ENCODE peak calls at places on chromosomes 3 and 15, in eight cellular contexts. One of them, this sample, is unnamed.

GRCh38 chr3:58333206-58334012 is 717 bp downstream of the PXK start:
- DNase-seq in NCI-H510A treated with DMSO at 0.1 percent for 48 hours: peak
- DNase-seq in T-helper 1 cell: no peak
- DNase-seq in hypothalamus: peak
- DNase-seq in T-helper 17 cell: no peak
- DNase-seq in sciatic nerve: no peak
- DNase-seq in hepatic stellate cell: peak
- DNase-seq in C1 segment of cervical spinal cord: peak
- DNase-seq in this sample: no peak

GRCh38 chr3:179962617-179963387 is 73.9 kb downstream of the PEX5L start:
- DNase-seq in hepatic stellate cell: no peak
- DNase-seq in C1 segment of cervical spinal cord: no peak
- DNase-seq in sciatic nerve: no peak
- DNase-seq in NCI-H510A treated with DMSO at 0.1 percent for 48 hours: peak
- DNase-seq in T-helper 1 cell: no peak
- DNase-seq in T-helper 17 cell: no peak
- DNase-seq in hypothalamus: no peak
- DNase-seq in this sample: no peak

GRCh38 chr15:36682091-36682490 is 102.7 kb downstream of the CDIN1 start:
- DNase-seq in hypothalamus: no peak
- DNase-seq in T-helper 17 cell: no peak
- DNase-seq in sciatic nerve: no peak
- DNase-seq in T-helper 1 cell: no peak
- DNase-seq in C1 segment of cervical spinal cord: no peak
- DNase-seq in NCI-H510A treated with DMSO at 0.1 percent for 48 hours: no peak
- DNase-seq in hepatic stellate cell: no peak
- DNase-seq in this sample: no peak

GRCh38 chr3:23389089-23389488 is 186.0 kb downstream of the UBE2E2 start:
- DNase-seq in T-helper 1 cell: no peak
- DNase-seq in hepatic stellate cell: no peak
- DNase-seq in hypothalamus: no peak
- DNase-seq in NCI-H510A treated with DMSO at 0.1 percent for 48 hours: peak
- DNase-seq in sciatic nerve: no peak
- DNase-seq in C1 segment of cervical spinal cord: peak
- DNase-seq in T-helper 17 cell: no peak
- DNase-seq in this sample: no peak

GRCh38 chr15:29682361-29682760 is 139.9 kb downstream of the TJP1 start:
- DNase-seq in C1 segment of cervical spinal cord: no peak
- DNase-seq in T-helper 1 cell: no peak
- DNase-seq in NCI-H510A treated with DMSO at 0.1 percent for 48 hours: no peak
- DNase-seq in hepatic stellate cell: no peak
- DNase-seq in hypothalamus: no peak
- DNase-seq in sciatic nerve: no peak
- DNase-seq in T-helper 17 cell: no peak
- DNase-seq in this sample: no peak

GRCh38 chr3:12369598-12369997 is 80.7 kb downstream of the PPARG start:
- DNase-seq in sciatic nerve: no peak
- DNase-seq in T-helper 17 cell: no peak
- DNase-seq in C1 segment of cervical spinal cord: no peak
- DNase-seq in T-helper 1 cell: no peak
- DNase-seq in hepatic stellate cell: no peak
- DNase-seq in NCI-H510A treated with DMSO at 0.1 percent for 48 hours: no peak
- DNase-seq in hypothalamus: no peak
- DNase-seq in this sample: no peak

GRCh38 chr15:35481992-35482391 is 64.0 kb downstream of the DPH6 start:
- DNase-seq in C1 segment of cervical spinal cord: no peak
- DNase-seq in T-helper 17 cell: no peak
- DNase-seq in hypothalamus: no peak
- DNase-seq in NCI-H510A treated with DMSO at 0.1 percent for 48 hours: no peak
- DNase-seq in T-helper 1 cell: no peak
- DNase-seq in sciatic nerve: no peak
- DNase-seq in hepatic stellate cell: no peak
- DNase-seq in this sample: no peak

GRCh38 chr15:80169768-80170357 is 17.1 kb downstream of the FAH start:
- DNase-seq in NCI-H510A treated with DMSO at 0.1 percent for 48 hours: no peak
- DNase-seq in hypothalamus: no peak
- DNase-seq in hepatic stellate cell: no peak
- DNase-seq in sciatic nerve: no peak
- DNase-seq in C1 segment of cervical spinal cord: no peak
- DNase-seq in T-helper 17 cell: no peak
- DNase-seq in T-helper 1 cell: no peak
- DNase-seq in this sample: no peak

GRCh38 chr3:189551007-189551406 is 80.2 kb upstream of the TP63 start:
- DNase-seq in T-helper 1 cell: no peak
- DNase-seq in NCI-H510A treated with DMSO at 0.1 percent for 48 hours: no peak
- DNase-seq in T-helper 17 cell: no peak
- DNase-seq in hypothalamus: no peak
- DNase-seq in sciatic nerve: no peak
- DNase-seq in hepatic stellate cell: no peak
- DNase-seq in C1 segment of cervical spinal cord: no peak
- DNase-seq in this sample: no peak

GRCh38 chr3:23241256-23241655 is 38.1 kb downstream of the UBE2E2 start:
- DNase-seq in sciatic nerve: no peak
- DNase-seq in T-helper 17 cell: no peak
- DNase-seq in hypothalamus: no peak
- DNase-seq in hepatic stellate cell: no peak
- DNase-seq in C1 segment of cervical spinal cord: no peak
- DNase-seq in NCI-H510A treated with DMSO at 0.1 percent for 48 hours: no peak
- DNase-seq in T-helper 1 cell: no peak
- DNase-seq in this sample: no peak

GRCh38 chr3:139227165-139227564 is 116.7 kb upstream of the MRPS22 start:
- DNase-seq in T-helper 1 cell: no peak
- DNase-seq in sciatic nerve: no peak
- DNase-seq in T-helper 17 cell: no peak
- DNase-seq in hepatic stellate cell: no peak
- DNase-seq in C1 segment of cervical spinal cord: no peak
- DNase-seq in hypothalamus: no peak
- DNase-seq in NCI-H510A treated with DMSO at 0.1 percent for 48 hours: no peak
- DNase-seq in this sample: no peak

GRCh38 chr15:40943764-40944365 is 9.4 kb upstream of the CHAC1 start:
- DNase-seq in T-helper 1 cell: no peak
- DNase-seq in T-helper 17 cell: no peak
- DNase-seq in hepatic stellate cell: no peak
- DNase-seq in NCI-H510A treated with DMSO at 0.1 percent for 48 hours: no peak
- DNase-seq in sciatic nerve: no peak
- DNase-seq in hypothalamus: no peak
- DNase-seq in C1 segment of cervical spinal cord: no peak
- DNase-seq in this sample: no peak

GRCh38 chr15:39587291-39587909 is 6.5 kb downstream of the THBS1 start:
- DNase-seq in T-helper 17 cell: no peak
- DNase-seq in hepatic stellate cell: no peak
- DNase-seq in T-helper 1 cell: no peak
- DNase-seq in NCI-H510A treated with DMSO at 0.1 percent for 48 hours: no peak
- DNase-seq in hypothalamus: no peak
- DNase-seq in C1 segment of cervical spinal cord: no peak
- DNase-seq in sciatic nerve: no peak
- DNase-seq in this sample: no peak

GRCh38 chr3:45760878-45761711 is 35.2 kb downstream of the SLC6A20 start:
- DNase-seq in T-helper 17 cell: no peak
- DNase-seq in hypothalamus: no peak
- DNase-seq in C1 segment of cervical spinal cord: no peak
- DNase-seq in hepatic stellate cell: peak
- DNase-seq in T-helper 1 cell: no peak
- DNase-seq in NCI-H510A treated with DMSO at 0.1 percent for 48 hours: peak
- DNase-seq in sciatic nerve: no peak
- DNase-seq in this sample: no peak

GRCh38 chr15:98957655-98958054 is 49.9 kb downstream of the PGPEP1L start:
- DNase-seq in T-helper 1 cell: no peak
- DNase-seq in C1 segment of cervical spinal cord: no peak
- DNase-seq in hepatic stellate cell: no peak
- DNase-seq in NCI-H510A treated with DMSO at 0.1 percent for 48 hours: no peak
- DNase-seq in hypothalamus: no peak
- DNase-seq in sciatic nerve: no peak
- DNase-seq in T-helper 17 cell: no peak
- DNase-seq in this sample: no peak

GRCh38 chr15:79283252-79284048 is 928 bp downstream of the ANKRD34C start:
- DNase-seq in T-helper 17 cell: no peak
- DNase-seq in sciatic nerve: no peak
- DNase-seq in NCI-H510A treated with DMSO at 0.1 percent for 48 hours: peak
- DNase-seq in C1 segment of cervical spinal cord: peak
- DNase-seq in hepatic stellate cell: peak
- DNase-seq in hypothalamus: peak
- DNase-seq in T-helper 1 cell: no peak
- DNase-seq in this sample: peak

GRCh38 chr15:60065951-60066350 is 61.8 kb downstream of the FOXB1 start:
- DNase-seq in hypothalamus: no peak
- DNase-seq in sciatic nerve: no peak
- DNase-seq in hepatic stellate cell: no peak
- DNase-seq in T-helper 17 cell: no peak
- DNase-seq in C1 segment of cervical spinal cord: no peak
- DNase-seq in NCI-H510A treated with DMSO at 0.1 percent for 48 hours: no peak
- DNase-seq in T-helper 1 cell: no peak
- DNase-seq in this sample: no peak

GRCh38 chr3:71723452-71724170 is 1.6 kb downstream of the EIF4E3 start:
- DNase-seq in NCI-H510A treated with DMSO at 0.1 percent for 48 hours: no peak
- DNase-seq in T-helper 17 cell: peak
- DNase-seq in T-helper 1 cell: no peak
- DNase-seq in C1 segment of cervical spinal cord: no peak
- DNase-seq in hypothalamus: no peak
- DNase-seq in sciatic nerve: no peak
- DNase-seq in hepatic stellate cell: no peak
- DNase-seq in this sample: no peak

GRCh38 chr3:195237981-195238625 is 32.9 kb downstream of the XXYLT1 start:
- DNase-seq in sciatic nerve: no peak
- DNase-seq in hypothalamus: no peak
- DNase-seq in T-helper 1 cell: no peak
- DNase-seq in hepatic stellate cell: no peak
- DNase-seq in C1 segment of cervical spinal cord: no peak
- DNase-seq in T-helper 17 cell: no peak
- DNase-seq in NCI-H510A treated with DMSO at 0.1 percent for 48 hours: no peak
- DNase-seq in this sample: no peak

GRCh38 chr3:106740116-106740515 is 637.1 kb upstream of the CCDC54 start:
- DNase-seq in sciatic nerve: no peak
- DNase-seq in T-helper 1 cell: no peak
- DNase-seq in hypothalamus: no peak
- DNase-seq in NCI-H510A treated with DMSO at 0.1 percent for 48 hours: no peak
- DNase-seq in C1 segment of cervical spinal cord: no peak
- DNase-seq in hepatic stellate cell: no peak
- DNase-seq in T-helper 17 cell: no peak
- DNase-seq in this sample: no peak

GRCh38 chr15:77425104-77425503 is 4.4 kb downstream of the HMG20A start:
- DNase-seq in C1 segment of cervical spinal cord: no peak
- DNase-seq in T-helper 1 cell: no peak
- DNase-seq in T-helper 17 cell: no peak
- DNase-seq in hepatic stellate cell: no peak
- DNase-seq in hypothalamus: no peak
- DNase-seq in NCI-H510A treated with DMSO at 0.1 percent for 48 hours: no peak
- DNase-seq in sciatic nerve: no peak
- DNase-seq in this sample: no peak

GRCh38 chr3:63661242-63661641 is 8.8 kb downstream of the SNTN start:
- DNase-seq in hepatic stellate cell: no peak
- DNase-seq in NCI-H510A treated with DMSO at 0.1 percent for 48 hours: no peak
- DNase-seq in C1 segment of cervical spinal cord: no peak
- DNase-seq in T-helper 17 cell: no peak
- DNase-seq in sciatic nerve: no peak
- DNase-seq in hypothalamus: no peak
- DNase-seq in T-helper 1 cell: no peak
- DNase-seq in this sample: no peak

This sample was measured in occipital lobe.